ENCODE peak calls at places on chromosomes 2 and 18, in seven cellular contexts. E is renal cortical epithelial cell, I is GM04503, N is left cardiac atrium, M is H4, X is smooth muscle cell of the brain vasculature, H is kidney tubule cell. O is an unnamed sample.

GRCh38 chr18:78804206-78805030 is 175.2 kb upstream of the SALL3 start:
- DNase-seq in X (no peak), I (no peak), N (no peak), E (no peak), H (no peak), M (no peak), O (no peak)

GRCh38 chr2:168583064-168583709 is 127.1 kb downstream of the CERS6 start:
- DNase-seq in M (peak), H (peak), I (no peak), X (no peak), E (no peak), N (no peak), O (no peak)

GRCh38 chr2:19617251-19617650 is 258.8 kb upstream of the OSR1 start:
- DNase-seq in X (no peak), I (no peak), N (no peak), M (no peak), E (no peak), H (no peak), O (no peak)

GRCh38 chr18:48787523-48788151 is 163.1 kb downstream of the SMAD7 start:
- DNase-seq in X (no peak), H (peak), M (no peak), I (no peak), E (no peak), N (peak), O (no peak)

GRCh38 chr2:154264024-154264423 is 392.3 kb downstream of the GALNT13 start:
- DNase-seq in N (no peak), H (peak), X (no peak), I (no peak), E (peak), M (no peak), O (no peak)

GRCh38 chr18:1014496-1014895 is 109.8 kb downstream of the ADCYAP1 start:
- DNase-seq in I (no peak), M (no peak), N (no peak), X (no peak), E (peak), H (no peak), O (no peak)

GRCh38 chr2:148667114-148667513 is 22.6 kb downstream of the EPC2 start:
- DNase-seq in H (no peak), E (no peak), X (no peak), I (no peak), N (no peak), M (no peak), O (no peak)

GRCh38 chr18:60092073-60092472 is 192.3 kb downstream of the PMAIP1 start:
- DNase-seq in E (no peak), M (no peak), H (no peak), I (peak), N (no peak), X (no peak), O (no peak)

GRCh38 chr2:50582164-50582563 is 449.8 kb downstream of the NRXN1 start:
- DNase-seq in X (no peak), I (no peak), E (no peak), H (no peak), M (no peak), N (no peak), O (no peak)

GRCh38 chr2:233013027-233013461 is at the start of gene NGEF:
- DNase-seq in H (no peak), M (no peak), X (no peak), I (no peak), N (no peak), E (peak), O (no peak)

GRCh38 chr2:77590298-77590917 is 68.2 kb upstream of the LRRTM4 start:
- DNase-seq in N (no peak), M (no peak), X (no peak), E (no peak), H (no peak), I (no peak), O (no peak)

GRCh38 chr2:181602017-181602416 is 54.9 kb downstream of the CERKL start:
- DNase-seq in E (no peak), X (no peak), N (no peak), I (no peak), M (no peak), H (no peak), O (no peak)

GRCh38 chr2:70250434-70250833 is 2.0 kb upstream of the TIA1 start:
- DNase-seq in H (no peak), N (no peak), X (no peak), E (no peak), M (no peak), I (no peak), O (no peak)

GRCh38 chr2:190718652-190719526 is 70.0 kb downstream of the NAB1 start:
- DNase-seq in H (peak), I (peak), X (no peak), M (peak), N (peak), E (peak), O (no peak)

GRCh38 chr2:124975658-124976057 is 950.6 kb downstream of the CNTNAP5 start:
- DNase-seq in M (no peak), E (no peak), H (no peak), I (no peak), X (no peak), N (no peak), O (no peak)

GRCh38 chr2:214410918-214411554 is at the start of gene VWC2L:
- DNase-seq in N (peak), M (peak), I (peak), E (peak), X (peak), H (peak), O (peak)

GRCh38 chr2:233419626-233420431 is 65.5 kb downstream of the DGKD start:
- DNase-seq in I (no peak), X (no peak), N (no peak), E (no peak), H (no peak), M (no peak), O (peak)

GRCh38 chr2:188114014-188114413 is 177.7 kb upstream of the GULP1 start:
- DNase-seq in X (no peak), H (no peak), I (peak), N (no peak), M (no peak), E (peak), O (no peak)

GRCh38 chr2:233165895-233166661 is 85.4 kb upstream of the ATG16L1 start:
- DNase-seq in E (peak), M (peak), H (peak), N (peak), X (peak), I (no peak), O (peak)

GRCh38 chr2:97664636-97664970 is 759 bp upstream of the ACTR1B start:
- DNase-seq in H (no peak), N (no peak), M (no peak), E (no peak), I (no peak), X (no peak), O (no peak)

GRCh38 chr2:152907046-152907445 is 188.6 kb downstream of the ARL6IP6 start:
- DNase-seq in E (no peak), M (no peak), N (no peak), H (no peak), I (no peak), X (no peak), O (no peak)

O was measured in testis.